ENCODE peak calls at places on chromosome 22, in six cellular contexts. One of them, this sample, is unnamed.

GRCh38 chr22:19178065-19178658 is 374 bp downstream of the SLC25A1 start:
- DNase-seq in SK-N-SH: peak
- DNase-seq in K562: peak
- DNase-seq in HepG2: peak
- DNase-seq in GM12878: no peak
- DNase-seq in H1: no peak
- DNase-seq in this sample: no peak

GRCh38 chr22:41288245-41288946 is 2.4 kb upstream of the RANGAP1 start:
- DNase-seq in SK-N-SH: no peak
- DNase-seq in K562: no peak
- DNase-seq in HepG2: peak
- DNase-seq in GM12878: no peak
- DNase-seq in H1: no peak
- DNase-seq in this sample: peak

GRCh38 chr22:45422237-45422983 is 8.9 kb downstream of the RIBC2 start:
- DNase-seq in SK-N-SH: no peak
- DNase-seq in K562: no peak
- DNase-seq in HepG2: no peak
- DNase-seq in GM12878: no peak
- DNase-seq in H1: no peak
- DNase-seq in this sample: no peak

GRCh38 chr22:19805821-19806212 is 45.2 kb downstream of the TBX1 start:
- DNase-seq in SK-N-SH: peak
- DNase-seq in K562: no peak
- DNase-seq in HepG2: no peak
- DNase-seq in GM12878: no peak
- DNase-seq in H1: no peak
- DNase-seq in this sample: no peak

GRCh38 chr22:43922123-43922522 is 1.5 kb upstream of the PNPLA3 start:
- DNase-seq in SK-N-SH: no peak
- DNase-seq in K562: peak
- DNase-seq in HepG2: peak
- DNase-seq in GM12878: no peak
- DNase-seq in H1: no peak
- DNase-seq in this sample: no peak

GRCh38 chr22:46262449-46263207 is 515 bp downstream of the PKDREJ start:
- DNase-seq in SK-N-SH: no peak
- DNase-seq in K562: no peak
- DNase-seq in HepG2: no peak
- DNase-seq in GM12878: no peak
- DNase-seq in H1: peak
- DNase-seq in this sample: no peak

GRCh38 chr22:33515733-33516297 is 404.5 kb downstream of the LARGE1 start:
- DNase-seq in SK-N-SH: no peak
- DNase-seq in K562: no peak
- DNase-seq in HepG2: peak
- DNase-seq in GM12878: no peak
- DNase-seq in H1: no peak
- DNase-seq in this sample: no peak

GRCh38 chr22:20084547-20085413 is 4.7 kb downstream of the DGCR8 start:
- DNase-seq in SK-N-SH: peak
- DNase-seq in K562: peak
- DNase-seq in HepG2: peak
- DNase-seq in GM12878: no peak
- DNase-seq in H1: no peak
- DNase-seq in this sample: no peak

GRCh38 chr22:32909561-32910348 is 108.2 kb downstream of the TIMP3 start:
- DNase-seq in SK-N-SH: no peak
- DNase-seq in K562: no peak
- DNase-seq in HepG2: no peak
- DNase-seq in GM12878: no peak
- DNase-seq in H1: no peak
- DNase-seq in this sample: no peak

GRCh38 chr22:39176067-39176621 is 23.7 kb upstream of the CBX7 start:
- DNase-seq in SK-N-SH: no peak
- DNase-seq in K562: no peak
- DNase-seq in HepG2: peak
- DNase-seq in GM12878: no peak
- DNase-seq in H1: no peak
- DNase-seq in this sample: no peak

GRCh38 chr22:32796865-32797573 is 4.5 kb upstream of the TIMP3 start:
- DNase-seq in SK-N-SH: peak
- DNase-seq in K562: peak
- DNase-seq in HepG2: peak
- DNase-seq in GM12878: no peak
- DNase-seq in H1: no peak
- DNase-seq in this sample: peak

GRCh38 chr22:44689173-44689572 is 12.8 kb upstream of the PRR5 start:
- DNase-seq in SK-N-SH: no peak
- DNase-seq in K562: no peak
- DNase-seq in HepG2: no peak
- DNase-seq in GM12878: no peak
- DNase-seq in H1: no peak
- DNase-seq in this sample: peak

GRCh38 chr22:44329179-44329796 is 16.5 kb upstream of the SHISAL1 start:
- DNase-seq in SK-N-SH: no peak
- DNase-seq in K562: no peak
- DNase-seq in HepG2: no peak
- DNase-seq in GM12878: peak
- DNase-seq in H1: no peak
- DNase-seq in this sample: no peak

GRCh38 chr22:32613773-32614172 is 139.2 kb downstream of the FBXO7 start:
- DNase-seq in SK-N-SH: no peak
- DNase-seq in K562: no peak
- DNase-seq in HepG2: no peak
- DNase-seq in GM12878: no peak
- DNase-seq in H1: no peak
- DNase-seq in this sample: no peak

GRCh38 chr22:39308614-39309363 is 10.6 kb downstream of the RPL3 start:
- DNase-seq in SK-N-SH: no peak
- DNase-seq in K562: no peak
- DNase-seq in HepG2: no peak
- DNase-seq in GM12878: no peak
- DNase-seq in H1: no peak
- DNase-seq in this sample: peak

GRCh38 chr22:28230682-28231081 is 311.6 kb upstream of the PITPNB start:
- DNase-seq in SK-N-SH: no peak
- DNase-seq in K562: no peak
- DNase-seq in HepG2: no peak
- DNase-seq in GM12878: no peak
- DNase-seq in H1: no peak
- DNase-seq in this sample: no peak

GRCh38 chr22:48702573-48703264 is 1125.0 kb downstream of the BRD1 start:
- DNase-seq in SK-N-SH: no peak
- DNase-seq in K562: no peak
- DNase-seq in HepG2: peak
- DNase-seq in GM12878: no peak
- DNase-seq in H1: no peak
- DNase-seq in this sample: no peak

GRCh38 chr22:21030621-21031544 is 1.5 kb downstream of the SLC7A4 start:
- DNase-seq in SK-N-SH: no peak
- DNase-seq in K562: no peak
- DNase-seq in HepG2: no peak
- DNase-seq in GM12878: no peak
- DNase-seq in H1: no peak
- DNase-seq in this sample: no peak

GRCh38 chr22:20750461-20751184 is 23.3 kb upstream of the SERPIND1 start:
- DNase-seq in SK-N-SH: no peak
- DNase-seq in K562: peak
- DNase-seq in HepG2: no peak
- DNase-seq in GM12878: peak
- DNase-seq in H1: no peak
- DNase-seq in this sample: no peak

GRCh38 chr22:19134874-19135273 is 3.8 kb downstream of the TSSK2 start:
- DNase-seq in SK-N-SH: no peak
- DNase-seq in K562: no peak
- DNase-seq in HepG2: no peak
- DNase-seq in GM12878: no peak
- DNase-seq in H1: no peak
- DNase-seq in this sample: no peak

GRCh38 chr22:33605686-33606085 is 314.6 kb downstream of the LARGE1 start:
- DNase-seq in SK-N-SH: no peak
- DNase-seq in K562: no peak
- DNase-seq in HepG2: no peak
- DNase-seq in GM12878: no peak
- DNase-seq in H1: no peak
- DNase-seq in this sample: no peak

GRCh38 chr22:31344369-31345330 is 1.5 kb downstream of the PATZ1 start:
- DNase-seq in SK-N-SH: peak
- DNase-seq in K562: no peak
- DNase-seq in HepG2: no peak
- DNase-seq in GM12878: no peak
- DNase-seq in H1: no peak
- DNase-seq in this sample: no peak

GRCh38 chr22:23182289-23183106 is 2.2 kb downstream of the BCR start:
- DNase-seq in SK-N-SH: no peak
- DNase-seq in K562: peak
- DNase-seq in HepG2: no peak
- DNase-seq in GM12878: peak
- DNase-seq in H1: no peak
- DNase-seq in this sample: no peak

GRCh38 chr22:24697141-24697540 is 77.4 kb downstream of the PIWIL3 start:
- DNase-seq in SK-N-SH: no peak
- DNase-seq in K562: no peak
- DNase-seq in HepG2: no peak
- DNase-seq in GM12878: no peak
- DNase-seq in H1: no peak
- DNase-seq in this sample: no peak

GRCh38 chr22:24697671-24698082 is 76.8 kb downstream of the PIWIL3 start:
- DNase-seq in SK-N-SH: no peak
- DNase-seq in K562: no peak
- DNase-seq in HepG2: no peak
- DNase-seq in GM12878: no peak
- DNase-seq in H1: no peak
- DNase-seq in this sample: no peak

GRCh38 chr22:24703101-24703500 is 71.4 kb downstream of the PIWIL3 start:
- DNase-seq in SK-N-SH: no peak
- DNase-seq in K562: peak
- DNase-seq in HepG2: peak
- DNase-seq in GM12878: no peak
- DNase-seq in H1: no peak
- DNase-seq in this sample: no peak

GRCh38 chr22:24698266-24698926 is 76.1 kb downstream of the PIWIL3 start:
- DNase-seq in SK-N-SH: no peak
- DNase-seq in K562: no peak
- DNase-seq in HepG2: no peak
- DNase-seq in GM12878: no peak
- DNase-seq in H1: no peak
- DNase-seq in this sample: no peak

DNA sequence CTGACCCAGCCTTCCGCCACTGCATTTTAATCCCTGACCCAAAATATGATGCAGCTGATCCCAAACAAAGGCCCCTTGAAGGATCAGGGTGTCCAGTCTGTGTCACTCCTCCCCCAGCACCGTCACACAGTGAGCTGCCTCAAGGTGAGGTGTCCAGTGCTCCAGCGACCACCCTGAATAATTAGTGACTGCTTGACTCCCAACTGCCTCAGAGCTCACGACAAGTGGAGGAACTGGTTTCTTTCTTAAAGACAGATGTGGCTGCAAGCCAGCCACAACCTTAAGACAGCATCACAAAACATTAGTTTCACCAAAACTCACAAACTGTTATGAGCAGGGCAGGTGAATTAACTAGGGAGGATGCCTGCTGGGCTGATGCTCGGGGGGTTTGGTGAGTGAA is 74.7 kb downstream of the PIWIL3 start:
- DNase-seq in SK-N-SH: no peak
- DNase-seq in K562: no peak
- DNase-seq in HepG2: no peak
- DNase-seq in GM12878: no peak
- DNase-seq in H1: no peak
- DNase-seq in this sample: no peak
- TF ChIP-seq MAX in SK-N-SH: no peak
- TF ChIP-seq MAX in K562: no peak
- TF ChIP-seq MAX in HepG2: no peak
- TF ChIP-seq MAX in GM12878: no peak
- TF ChIP-seq MAX in H1: no peak
- TF ChIP-seq MAX in this sample: no peak

DNA sequence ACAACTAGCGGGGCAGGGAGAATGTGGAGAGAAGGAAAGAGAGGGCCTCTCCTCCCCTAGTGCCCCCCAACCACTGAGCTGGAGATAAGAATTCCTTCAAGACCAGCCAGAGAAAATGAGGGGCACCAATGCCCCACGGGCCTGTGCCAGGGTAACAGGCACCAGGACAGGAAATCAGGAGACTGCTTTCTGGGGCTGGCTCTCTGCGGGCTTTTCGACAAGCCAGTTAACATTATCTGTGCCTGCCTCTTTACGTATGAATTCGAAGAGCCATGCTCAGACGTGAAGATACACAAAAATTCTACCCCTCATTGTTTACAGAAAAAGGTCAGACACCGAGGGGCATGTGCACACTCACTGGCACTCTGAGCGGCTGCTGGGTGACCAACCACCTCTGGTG is 52.1 kb downstream of the MYH9 start:
- DNase-seq in SK-N-SH: no peak
- DNase-seq in K562: no peak
- DNase-seq in HepG2: no peak
- DNase-seq in GM12878: no peak
- DNase-seq in H1: no peak
- DNase-seq in this sample: no peak
- TF ChIP-seq SIN3A in SK-N-SH: no peak
- TF ChIP-seq SIN3A in K562: no peak
- TF ChIP-seq SIN3A in HepG2: no peak
- TF ChIP-seq SIN3A in GM12878: no peak
- TF ChIP-seq SIN3A in H1: no peak
- TF ChIP-seq SIN3A in this sample: no peak

GRCh38 chr22:49812838-49813237 is 14.8 kb downstream of the BRD1 start:
- DNase-seq in SK-N-SH: no peak
- DNase-seq in K562: no peak
- DNase-seq in HepG2: no peak
- DNase-seq in GM12878: no peak
- DNase-seq in H1: no peak
- DNase-seq in this sample: no peak

GRCh38 chr22:49814164-49814686 is 13.4 kb downstream of the BRD1 start:
- DNase-seq in SK-N-SH: no peak
- DNase-seq in K562: no peak
- DNase-seq in HepG2: no peak
- DNase-seq in GM12878: no peak
- DNase-seq in H1: no peak
- DNase-seq in this sample: no peak

GRCh38 chr22:49817359-49817758 is 10.3 kb downstream of the BRD1 start:
- DNase-seq in SK-N-SH: no peak
- DNase-seq in K562: no peak
- DNase-seq in HepG2: no peak
- DNase-seq in GM12878: no peak
- DNase-seq in H1: no peak
- DNase-seq in this sample: no peak

GRCh38 chr22:49814856-49815255 is 12.8 kb downstream of the BRD1 start:
- DNase-seq in SK-N-SH: no peak
- DNase-seq in K562: no peak
- DNase-seq in HepG2: no peak
- DNase-seq in GM12878: no peak
- DNase-seq in H1: no peak
- DNase-seq in this sample: no peak

GRCh38 chr22:49815641-49816071 is 12.0 kb downstream of the BRD1 start:
- DNase-seq in SK-N-SH: no peak
- DNase-seq in K562: no peak
- DNase-seq in HepG2: no peak
- DNase-seq in GM12878: peak
- DNase-seq in H1: no peak
- DNase-seq in this sample: no peak
- TF ChIP-seq MAX in SK-N-SH: no peak
- TF ChIP-seq MAX in K562: no peak
- TF ChIP-seq MAX in HepG2: no peak
- TF ChIP-seq MAX in GM12878: no peak
- TF ChIP-seq MAX in H1: no peak
- TF ChIP-seq MAX in this sample: no peak

GRCh38 chr22:49824936-49825335 is 2.7 kb downstream of the BRD1 start:
- DNase-seq in SK-N-SH: no peak
- DNase-seq in K562: no peak
- DNase-seq in HepG2: no peak
- DNase-seq in GM12878: no peak
- DNase-seq in H1: no peak
- DNase-seq in this sample: no peak
- TF ChIP-seq SIN3A in SK-N-SH: no peak
- TF ChIP-seq SIN3A in K562: no peak
- TF ChIP-seq SIN3A in HepG2: no peak
- TF ChIP-seq SIN3A in GM12878: no peak
- TF ChIP-seq SIN3A in H1: no peak
- TF ChIP-seq SIN3A in this sample: no peak